ENCODE peak calls at places on chromosomes 13 and 19, in four cellular contexts. One of them, this sample, is unnamed.

GRCh38 chr13:79128158-79128557 is 277.9 kb downstream of the RBM26 start:
- DNase-seq in NCI-H1930: no peak
- DNase-seq in NCI-H1092: no peak
- DNase-seq in activated gamma-delta T cell treated with anti-CD3 and anti-CD28 coated beads, Interleukin-2, amount 50 U/mL, for 16 hours: no peak
- DNase-seq in this sample: no peak

GRCh38 chr13:45316210-45316799 is 24.7 kb downstream of the TPT1 start:
- DNase-seq in NCI-H1930: no peak
- DNase-seq in NCI-H1092: no peak
- DNase-seq in activated gamma-delta T cell treated with anti-CD3 and anti-CD28 coated beads, Interleukin-2, amount 50 U/mL, for 16 hours: no peak
- DNase-seq in this sample: no peak

GRCh38 chr19:10654610-10655456 is 687 bp downstream of the ILF3 start:
- DNase-seq in NCI-H1930: peak
- DNase-seq in NCI-H1092: peak
- DNase-seq in activated gamma-delta T cell treated with anti-CD3 and anti-CD28 coated beads, Interleukin-2, amount 50 U/mL, for 16 hours: peak
- DNase-seq in this sample: peak

GRCh38 chr19:13013649-13014048 is 18.4 kb downstream of the NFIX start:
- DNase-seq in NCI-H1930: no peak
- DNase-seq in NCI-H1092: no peak
- DNase-seq in activated gamma-delta T cell treated with anti-CD3 and anti-CD28 coated beads, Interleukin-2, amount 50 U/mL, for 16 hours: no peak
- DNase-seq in this sample: no peak

GRCh38 chr13:22018297-22019210 is 347.7 kb downstream of the FGF9 start:
- DNase-seq in NCI-H1930: no peak
- DNase-seq in NCI-H1092: no peak
- DNase-seq in activated gamma-delta T cell treated with anti-CD3 and anti-CD28 coated beads, Interleukin-2, amount 50 U/mL, for 16 hours: no peak
- DNase-seq in this sample: no peak

GRCh38 chr19:18202759-18203407 is 959 bp downstream of the RAB3A start:
- DNase-seq in NCI-H1930: no peak
- DNase-seq in NCI-H1092: peak
- DNase-seq in activated gamma-delta T cell treated with anti-CD3 and anti-CD28 coated beads, Interleukin-2, amount 50 U/mL, for 16 hours: no peak
- DNase-seq in this sample: no peak

GRCh38 chr19:35868172-35868822 is at the start of gene APLP1:
- DNase-seq in NCI-H1930: peak
- DNase-seq in NCI-H1092: no peak
- DNase-seq in activated gamma-delta T cell treated with anti-CD3 and anti-CD28 coated beads, Interleukin-2, amount 50 U/mL, for 16 hours: peak
- DNase-seq in this sample: peak

GRCh38 chr13:91639316-91639715 is 240.9 kb downstream of the GPC5 start:
- DNase-seq in NCI-H1930: no peak
- DNase-seq in NCI-H1092: no peak
- DNase-seq in activated gamma-delta T cell treated with anti-CD3 and anti-CD28 coated beads, Interleukin-2, amount 50 U/mL, for 16 hours: no peak
- DNase-seq in this sample: no peak

GRCh38 chr19:21569497-21569870 is 64.1 kb downstream of the ZNF429 start:
- DNase-seq in NCI-H1930: no peak
- DNase-seq in NCI-H1092: no peak
- DNase-seq in activated gamma-delta T cell treated with anti-CD3 and anti-CD28 coated beads, Interleukin-2, amount 50 U/mL, for 16 hours: no peak
- DNase-seq in this sample: no peak

GRCh38 chr13:33953781-33954180 is 135.8 kb downstream of the RFC3 start:
- DNase-seq in NCI-H1930: no peak
- DNase-seq in NCI-H1092: no peak
- DNase-seq in activated gamma-delta T cell treated with anti-CD3 and anti-CD28 coated beads, Interleukin-2, amount 50 U/mL, for 16 hours: no peak
- DNase-seq in this sample: no peak

GRCh38 chr13:58946274-58946673 is 1217.5 kb downstream of the DIAPH3 start:
- DNase-seq in NCI-H1930: no peak
- DNase-seq in NCI-H1092: no peak
- DNase-seq in activated gamma-delta T cell treated with anti-CD3 and anti-CD28 coated beads, Interleukin-2, amount 50 U/mL, for 16 hours: no peak
- DNase-seq in this sample: no peak

GRCh38 chr19:13012690-13013608 is 17.7 kb downstream of the NFIX start:
- DNase-seq in NCI-H1930: no peak
- DNase-seq in NCI-H1092: no peak
- DNase-seq in activated gamma-delta T cell treated with anti-CD3 and anti-CD28 coated beads, Interleukin-2, amount 50 U/mL, for 16 hours: no peak
- DNase-seq in this sample: no peak

GRCh38 chr19:52665529-52665928 is 27.4 kb upstream of the ZNF83 start:
- DNase-seq in NCI-H1930: no peak
- DNase-seq in NCI-H1092: no peak
- DNase-seq in activated gamma-delta T cell treated with anti-CD3 and anti-CD28 coated beads, Interleukin-2, amount 50 U/mL, for 16 hours: no peak
- DNase-seq in this sample: no peak

GRCh38 chr19:13987101-13987890 is 18.8 kb downstream of the RFX1 start:
- DNase-seq in NCI-H1930: no peak
- DNase-seq in NCI-H1092: no peak
- DNase-seq in activated gamma-delta T cell treated with anti-CD3 and anti-CD28 coated beads, Interleukin-2, amount 50 U/mL, for 16 hours: no peak
- DNase-seq in this sample: no peak

GRCh38 chr13:30810261-30810701 is 74.9 kb downstream of the ALOX5AP start:
- DNase-seq in NCI-H1930: no peak
- DNase-seq in NCI-H1092: peak
- DNase-seq in activated gamma-delta T cell treated with anti-CD3 and anti-CD28 coated beads, Interleukin-2, amount 50 U/mL, for 16 hours: no peak
- DNase-seq in this sample: peak

GRCh38 chr19:6253886-6254285 is 25.9 kb downstream of the MLLT1 start:
- DNase-seq in NCI-H1930: no peak
- DNase-seq in NCI-H1092: no peak
- DNase-seq in activated gamma-delta T cell treated with anti-CD3 and anti-CD28 coated beads, Interleukin-2, amount 50 U/mL, for 16 hours: no peak
- DNase-seq in this sample: no peak

GRCh38 chr13:97904059-97904458 is 49.4 kb upstream of the IPO5 start:
- DNase-seq in NCI-H1930: no peak
- DNase-seq in NCI-H1092: no peak
- DNase-seq in activated gamma-delta T cell treated with anti-CD3 and anti-CD28 coated beads, Interleukin-2, amount 50 U/mL, for 16 hours: no peak
- DNase-seq in this sample: no peak

GRCh38 chr13:31055589-31055988 is 106.1 kb downstream of the HSPH1 start:
- DNase-seq in NCI-H1930: no peak
- DNase-seq in NCI-H1092: no peak
- DNase-seq in activated gamma-delta T cell treated with anti-CD3 and anti-CD28 coated beads, Interleukin-2, amount 50 U/mL, for 16 hours: no peak
- DNase-seq in this sample: no peak

GRCh38 chr13:79246575-79246949 is 159.5 kb downstream of the RBM26 start:
- DNase-seq in NCI-H1930: no peak
- DNase-seq in NCI-H1092: no peak
- DNase-seq in activated gamma-delta T cell treated with anti-CD3 and anti-CD28 coated beads, Interleukin-2, amount 50 U/mL, for 16 hours: no peak
- DNase-seq in this sample: no peak

GRCh38 chr19:28595722-28596121 is 617.2 kb downstream of the UQCRFS1 start:
- DNase-seq in NCI-H1930: no peak
- DNase-seq in NCI-H1092: no peak
- DNase-seq in activated gamma-delta T cell treated with anti-CD3 and anti-CD28 coated beads, Interleukin-2, amount 50 U/mL, for 16 hours: no peak
- DNase-seq in this sample: no peak

GRCh38 chr19:12331211-12331941 is 2.1 kb downstream of the ZNF563 start:
- DNase-seq in NCI-H1930: no peak
- DNase-seq in NCI-H1092: no peak
- DNase-seq in activated gamma-delta T cell treated with anti-CD3 and anti-CD28 coated beads, Interleukin-2, amount 50 U/mL, for 16 hours: peak
- DNase-seq in this sample: no peak

GRCh38 chr19:45809643-45810159 is 5.4 kb downstream of the RSPH6A start:
- DNase-seq in NCI-H1930: no peak
- DNase-seq in NCI-H1092: no peak
- DNase-seq in activated gamma-delta T cell treated with anti-CD3 and anti-CD28 coated beads, Interleukin-2, amount 50 U/mL, for 16 hours: no peak
- DNase-seq in this sample: no peak

GRCh38 chr13:100394005-100394695 is 194.4 kb downstream of the GGACT start:
- DNase-seq in NCI-H1930: peak
- DNase-seq in NCI-H1092: no peak
- DNase-seq in activated gamma-delta T cell treated with anti-CD3 and anti-CD28 coated beads, Interleukin-2, amount 50 U/mL, for 16 hours: no peak
- DNase-seq in this sample: no peak

GRCh38 chr13:112132142-112132541 is 65.2 kb downstream of the SOX1 start:
- DNase-seq in NCI-H1930: no peak
- DNase-seq in NCI-H1092: peak
- DNase-seq in activated gamma-delta T cell treated with anti-CD3 and anti-CD28 coated beads, Interleukin-2, amount 50 U/mL, for 16 hours: no peak
- DNase-seq in this sample: no peak

GRCh38 chr13:27168086-27168485 is 3.5 kb downstream of the USP12 start:
- DNase-seq in NCI-H1930: no peak
- DNase-seq in NCI-H1092: no peak
- DNase-seq in activated gamma-delta T cell treated with anti-CD3 and anti-CD28 coated beads, Interleukin-2, amount 50 U/mL, for 16 hours: no peak
- DNase-seq in this sample: no peak

GRCh38 chr13:49171358-49171757 is 48.8 kb upstream of the MLNR start:
- DNase-seq in NCI-H1930: no peak
- DNase-seq in NCI-H1092: no peak
- DNase-seq in activated gamma-delta T cell treated with anti-CD3 and anti-CD28 coated beads, Interleukin-2, amount 50 U/mL, for 16 hours: no peak
- DNase-seq in this sample: no peak

GRCh38 chr13:89925107-89925506 is 1422.4 kb upstream of the MIR17HG start:
- DNase-seq in NCI-H1930: peak
- DNase-seq in NCI-H1092: peak
- DNase-seq in activated gamma-delta T cell treated with anti-CD3 and anti-CD28 coated beads, Interleukin-2, amount 50 U/mL, for 16 hours: no peak
- DNase-seq in this sample: peak

GRCh38 chr13:43880451-43880850 is 747 bp downstream of the LACC1 start:
- DNase-seq in NCI-H1930: no peak
- DNase-seq in NCI-H1092: no peak
- DNase-seq in activated gamma-delta T cell treated with anti-CD3 and anti-CD28 coated beads, Interleukin-2, amount 50 U/mL, for 16 hours: no peak
- DNase-seq in this sample: no peak

GRCh38 chr13:91659583-91660415 is 261.4 kb downstream of the GPC5 start:
- DNase-seq in NCI-H1930: no peak
- DNase-seq in NCI-H1092: peak
- DNase-seq in activated gamma-delta T cell treated with anti-CD3 and anti-CD28 coated beads, Interleukin-2, amount 50 U/mL, for 16 hours: no peak
- DNase-seq in this sample: no peak

GRCh38 chr13:87676254-87677042 is 5.3 kb downstream of the SLITRK5 start:
- DNase-seq in NCI-H1930: no peak
- DNase-seq in NCI-H1092: no peak
- DNase-seq in activated gamma-delta T cell treated with anti-CD3 and anti-CD28 coated beads, Interleukin-2, amount 50 U/mL, for 16 hours: no peak
- DNase-seq in this sample: no peak

GRCh38 chr19:4929186-4929585 is 19.9 kb downstream of the UHRF1 start:
- DNase-seq in NCI-H1930: no peak
- DNase-seq in NCI-H1092: no peak
- DNase-seq in activated gamma-delta T cell treated with anti-CD3 and anti-CD28 coated beads, Interleukin-2, amount 50 U/mL, for 16 hours: no peak
- DNase-seq in this sample: no peak

GRCh38 chr19:7716762-7717161 is 14.8 kb upstream of the FCER2 start:
- DNase-seq in NCI-H1930: no peak
- DNase-seq in NCI-H1092: no peak
- DNase-seq in activated gamma-delta T cell treated with anti-CD3 and anti-CD28 coated beads, Interleukin-2, amount 50 U/mL, for 16 hours: no peak
- DNase-seq in this sample: no peak

GRCh38 chr13:80577951-80578670 is 237.2 kb upstream of the SPRY2 start:
- DNase-seq in NCI-H1930: no peak
- DNase-seq in NCI-H1092: no peak
- DNase-seq in activated gamma-delta T cell treated with anti-CD3 and anti-CD28 coated beads, Interleukin-2, amount 50 U/mL, for 16 hours: no peak
- DNase-seq in this sample: no peak

GRCh38 chr19:41437944-41438574 is 1.7 kb downstream of the DMAC2 start:
- DNase-seq in NCI-H1930: no peak
- DNase-seq in NCI-H1092: no peak
- DNase-seq in activated gamma-delta T cell treated with anti-CD3 and anti-CD28 coated beads, Interleukin-2, amount 50 U/mL, for 16 hours: no peak
- DNase-seq in this sample: no peak

GRCh38 chr13:109938255-109938936 is 152.0 kb upstream of the IRS2 start:
- DNase-seq in NCI-H1930: no peak
- DNase-seq in NCI-H1092: no peak
- DNase-seq in activated gamma-delta T cell treated with anti-CD3 and anti-CD28 coated beads, Interleukin-2, amount 50 U/mL, for 16 hours: no peak
- DNase-seq in this sample: no peak

GRCh38 chr13:43316997-43317396 is 293.6 kb downstream of the DNAJC15 start:
- DNase-seq in NCI-H1930: no peak
- DNase-seq in NCI-H1092: peak
- DNase-seq in activated gamma-delta T cell treated with anti-CD3 and anti-CD28 coated beads, Interleukin-2, amount 50 U/mL, for 16 hours: no peak
- DNase-seq in this sample: peak

GRCh38 chr13:59734393-59734792 is 429.3 kb downstream of the DIAPH3 start:
- DNase-seq in NCI-H1930: no peak
- DNase-seq in NCI-H1092: no peak
- DNase-seq in activated gamma-delta T cell treated with anti-CD3 and anti-CD28 coated beads, Interleukin-2, amount 50 U/mL, for 16 hours: no peak
- DNase-seq in this sample: no peak

GRCh38 chr19:57320180-57321084 is at the start of gene ZNF543:
- DNase-seq in NCI-H1930: peak
- DNase-seq in NCI-H1092: peak
- DNase-seq in activated gamma-delta T cell treated with anti-CD3 and anti-CD28 coated beads, Interleukin-2, amount 50 U/mL, for 16 hours: peak
- DNase-seq in this sample: peak

GRCh38 chr19:54388001-54388802 is 23.5 kb upstream of the LAIR1 start:
- DNase-seq in NCI-H1930: no peak
- DNase-seq in NCI-H1092: no peak
- DNase-seq in activated gamma-delta T cell treated with anti-CD3 and anti-CD28 coated beads, Interleukin-2, amount 50 U/mL, for 16 hours: no peak
- DNase-seq in this sample: no peak

This sample was measured in NCI-H1694.